ENCODE peak calls at places on chromosomes 5 and 9, in four cellular contexts. One of them, this sample, is unnamed.

GRCh38 chr9:37329576-37329975 is 92.9 kb upstream of the GRHPR start:
- DNase-seq in dermis blood vessel endothelial cell: peak; percentile 53
- DNase-seq in amygdala: no peak
- DNase-seq in glutamatergic neuron: no peak
- DNase-seq in this sample: no peak

GRCh38 chr9:93301911-93302525 is 118.1 kb downstream of the WNK2 start:
- DNase-seq in amygdala: no peak
- DNase-seq in glutamatergic neuron: no peak
- DNase-seq in dermis blood vessel endothelial cell: no peak
- DNase-seq in this sample: peak; percentile 4

GRCh38 chr5:172906436-172906835 is 52.8 kb upstream of the RPL26L1 start:
- DNase-seq in dermis blood vessel endothelial cell: no peak
- DNase-seq in glutamatergic neuron: no peak
- DNase-seq in amygdala: no peak
- DNase-seq in this sample: no peak

GRCh38 chr5:114305402-114306207 is 56.3 kb upstream of the KCNN2 start:
- DNase-seq in amygdala: no peak
- DNase-seq in dermis blood vessel endothelial cell: peak; percentile 53
- DNase-seq in glutamatergic neuron: no peak
- DNase-seq in this sample: no peak

GRCh38 chr5:68652507-68652906 is 437.0 kb downstream of the PIK3R1 start:
- DNase-seq in amygdala: no peak
- DNase-seq in glutamatergic neuron: no peak
- DNase-seq in dermis blood vessel endothelial cell: no peak
- DNase-seq in this sample: no peak

GRCh38 chr5:147750065-147750464 is 32.5 kb downstream of the JAKMIP2 start:
- DNase-seq in dermis blood vessel endothelial cell: no peak
- DNase-seq in glutamatergic neuron: peak; percentile 15
- DNase-seq in amygdala: no peak
- DNase-seq in this sample: no peak

GRCh38 chr5:62268239-62268638 is 37.8 kb upstream of the KIF2A start:
- DNase-seq in amygdala: no peak
- DNase-seq in glutamatergic neuron: no peak
- DNase-seq in dermis blood vessel endothelial cell: peak; percentile 50
- DNase-seq in this sample: no peak

GRCh38 chr5:92552206-92553160 is 1028.5 kb downstream of the NR2F1-AS1 start:
- DNase-seq in dermis blood vessel endothelial cell: peak; percentile 35
- DNase-seq in glutamatergic neuron: no peak
- DNase-seq in amygdala: no peak
- DNase-seq in this sample: no peak

GRCh38 chr9:88998911-88999310 is 7.6 kb downstream of the S1PR3 start:
- DNase-seq in dermis blood vessel endothelial cell: no peak
- DNase-seq in glutamatergic neuron: no peak
- DNase-seq in amygdala: no peak
- DNase-seq in this sample: no peak

GRCh38 chr5:99063737-99064136 is 134.9 kb upstream of the CHD1 start:
- DNase-seq in amygdala: no peak
- DNase-seq in glutamatergic neuron: no peak
- DNase-seq in dermis blood vessel endothelial cell: no peak
- DNase-seq in this sample: no peak

GRCh38 chr5:179263391-179264052 is 81.7 kb downstream of the ADAMTS2 start:
- DNase-seq in glutamatergic neuron: no peak
- DNase-seq in amygdala: no peak
- DNase-seq in dermis blood vessel endothelial cell: no peak
- DNase-seq in this sample: peak; percentile 8

GRCh38 chr5:16897284-16897704 is 38.8 kb downstream of the MYO10 start:
- DNase-seq in dermis blood vessel endothelial cell: no peak
- DNase-seq in glutamatergic neuron: no peak
- DNase-seq in amygdala: no peak
- DNase-seq in this sample: no peak

GRCh38 chr5:93990504-93991085 is 249.2 kb upstream of the POU5F2 start:
- DNase-seq in glutamatergic neuron: no peak
- DNase-seq in dermis blood vessel endothelial cell: no peak
- DNase-seq in amygdala: no peak
- DNase-seq in this sample: no peak

GRCh38 chr9:93580654-93581380 is 4.4 kb downstream of the PHF2 start:
- DNase-seq in glutamatergic neuron: no peak
- DNase-seq in amygdala: no peak
- DNase-seq in dermis blood vessel endothelial cell: no peak
- DNase-seq in this sample: no peak

GRCh38 chr5:35853652-35854051 is 3.0 kb upstream of the IL7R start:
- DNase-seq in amygdala: no peak
- DNase-seq in dermis blood vessel endothelial cell: no peak
- DNase-seq in glutamatergic neuron: no peak
- DNase-seq in this sample: no peak

GRCh38 chr5:156879665-156880285 is 29.7 kb downstream of the PPP1R2B start:
- DNase-seq in glutamatergic neuron: no peak
- DNase-seq in dermis blood vessel endothelial cell: no peak
- DNase-seq in amygdala: no peak
- DNase-seq in this sample: no peak

GRCh38 chr9:109273869-109274268 is 47.0 kb downstream of the EPB41L4B start:
- DNase-seq in amygdala: no peak
- DNase-seq in dermis blood vessel endothelial cell: no peak
- DNase-seq in glutamatergic neuron: no peak
- DNase-seq in this sample: no peak

GRCh38 chr5:178895615-178896571 is at the start of gene ZFP2:
- DNase-seq in glutamatergic neuron: peak; percentile 82
- DNase-seq in dermis blood vessel endothelial cell: peak; percentile 65
- DNase-seq in amygdala: peak; percentile 35
- DNase-seq in this sample: peak; percentile 78

GRCh38 chr5:113278976-113279375 is 155.8 kb downstream of the TSSK1B start:
- DNase-seq in glutamatergic neuron: no peak
- DNase-seq in amygdala: no peak
- DNase-seq in dermis blood vessel endothelial cell: no peak
- DNase-seq in this sample: no peak

GRCh38 chr5:176724472-176724871 is 77.2 kb downstream of the TSPAN17 start:
- DNase-seq in amygdala: no peak
- DNase-seq in glutamatergic neuron: no peak
- DNase-seq in dermis blood vessel endothelial cell: no peak
- DNase-seq in this sample: no peak

GRCh38 chr9:116467740-116468351 is 219.3 kb upstream of the TRIM32 start:
- DNase-seq in glutamatergic neuron: no peak
- DNase-seq in dermis blood vessel endothelial cell: no peak
- DNase-seq in amygdala: no peak
- DNase-seq in this sample: no peak

GRCh38 chr5:92374859-92375258 is 991.7 kb upstream of the ARRDC3 start:
- DNase-seq in dermis blood vessel endothelial cell: no peak
- DNase-seq in glutamatergic neuron: no peak
- DNase-seq in amygdala: no peak
- DNase-seq in this sample: no peak

GRCh38 chr5:150488519-150489357 is 19.2 kb upstream of the NDST1 start:
- DNase-seq in amygdala: no peak
- DNase-seq in dermis blood vessel endothelial cell: peak; percentile 40
- DNase-seq in glutamatergic neuron: no peak
- DNase-seq in this sample: no peak

GRCh38 chr5:131289738-131290137 is 25.9 kb downstream of the CDC42SE2 start:
- DNase-seq in dermis blood vessel endothelial cell: no peak
- DNase-seq in glutamatergic neuron: no peak
- DNase-seq in amygdala: no peak
- DNase-seq in this sample: no peak

GRCh38 chr5:37417347-37417746 is 38.2 kb downstream of the WDR70 start:
- DNase-seq in glutamatergic neuron: no peak
- DNase-seq in dermis blood vessel endothelial cell: no peak
- DNase-seq in amygdala: no peak
- DNase-seq in this sample: no peak

GRCh38 chr5:180494510-180495181 is 467 bp downstream of the CNOT6 start:
- DNase-seq in glutamatergic neuron: peak; percentile 58
- DNase-seq in dermis blood vessel endothelial cell: peak; percentile 50
- DNase-seq in amygdala: no peak
- DNase-seq in this sample: peak; percentile 42

GRCh38 chr9:91515074-91515687 is 91.5 kb upstream of the NFIL3 start:
- DNase-seq in amygdala: no peak
- DNase-seq in dermis blood vessel endothelial cell: peak; percentile 12
- DNase-seq in glutamatergic neuron: peak; percentile 37
- DNase-seq in this sample: no peak

GRCh38 chr9:86405926-86406325 is 51.7 kb upstream of the TUT7 start:
- DNase-seq in amygdala: no peak
- DNase-seq in dermis blood vessel endothelial cell: peak; percentile 15
- DNase-seq in glutamatergic neuron: no peak
- DNase-seq in this sample: no peak

GRCh38 chr5:138960145-138960692 is 85.1 kb upstream of the LRRTM2 start:
- DNase-seq in glutamatergic neuron: no peak
- DNase-seq in dermis blood vessel endothelial cell: no peak
- DNase-seq in amygdala: no peak
- DNase-seq in this sample: no peak